ENCODE peak calls at places on chromosomes 7 and 10, in five cellular contexts. H is ovary, N is hippocampal formation, W is GM19239, R is heart right ventricle. E is an unnamed sample.

GRCh38 chr10:93254180-93254847 is 180.6 kb downstream of the CYP26A1 start:
- DNase-seq in W (no peak), H (no peak), R (no peak), N (no peak), E (no peak)

GRCh38 chr10:102604379-102604960 is 39.8 kb upstream of the TRIM8 start:
- DNase-seq in W (no peak), R (no peak), H (no peak), N (no peak), E (no peak)

GRCh38 chr10:99331207-99331803 is 2.1 kb downstream of the CNNM1 start:
- DNase-seq in R (no peak), W (no peak), H (no peak), N (no peak), E (no peak)

GRCh38 chr10:112744525-112744924 is 205.5 kb upstream of the TCF7L2 start:
- DNase-seq in R (no peak), H (no peak), W (no peak), N (no peak), E (no peak)

GRCh38 chr10:46287846-46288480 is 1.2 kb downstream of the ANTXRL start:
- DNase-seq in R (no peak), N (no peak), W (no peak), H (no peak), E (no peak)

GRCh38 chr7:90187507-90188050 is 24.0 kb upstream of the STEAP2 start:
- DNase-seq in R (no peak), H (no peak), N (no peak), W (no peak), E (no peak)

GRCh38 chr7:149878523-149878921 is 4.8 kb downstream of the ATP6V0E2 start:
- DNase-seq in H (no peak), N (no peak), R (no peak), W (no peak), E (no peak)

GRCh38 chr10:114869500-114869899 is 47.9 kb downstream of the FHIP2A start:
- DNase-seq in W (no peak), H (no peak), R (no peak), N (no peak), E (peak)

GRCh38 chr7:133945497-133945896 is 181.6 kb upstream of the LRGUK start:
- DNase-seq in N (no peak), W (no peak), H (no peak), R (no peak), E (no peak)

GRCh38 chr7:27173412-27174076 is 576 bp downstream of the HOXA10 start:
- DNase-seq in R (no peak), W (no peak), N (no peak), H (peak), E (no peak)

GRCh38 chr7:30260246-30260768 is 24.1 kb upstream of the ZNRF2 start:
- DNase-seq in N (no peak), R (no peak), W (no peak), H (no peak), E (no peak)

GRCh38 chr7:47582748-47583740 is 1.1 kb upstream of the TNS3 start:
- DNase-seq in H (peak), W (no peak), N (no peak), R (no peak), E (no peak)

GRCh38 chr10:100999742-101000601 is at the start of gene LZTS2:
- DNase-seq in R (peak), N (peak), H (peak), W (peak), E (peak)